ENCODE peak calls at places on chromosome 4, in four cellular contexts. H, S, M and V are unnamed samples.
A peak's percentile ranks its signal among the peaks of the same experiment; 100 is the strongest.

GRCh38 chr4:36280555-36280954 is 861 bp upstream of the DTHD1 start:
- DNase-seq in H (no peak), S (no peak), M (no peak), V (no peak)

GRCh38 chr4:162793571-162793970 is 373.1 kb downstream of the NAF1 start:
- DNase-seq in S (peak; percentile 12), M (no peak), H (no peak), V (no peak)

GRCh38 chr4:167595898-167596297 is 361.6 kb upstream of the SPOCK3 start:
- DNase-seq in M (no peak), S (no peak), H (no peak), V (no peak)

GRCh38 chr4:176001171-176002006 is 64.3 kb upstream of the WDR17 start:
- DNase-seq in H (peak; percentile 57), S (peak; percentile 43), M (no peak), V (peak; percentile 27)

GRCh38 chr4:100168521-100168920 is 21.7 kb downstream of the DDIT4L start:
- DNase-seq in H (no peak), M (no peak), S (no peak), V (no peak)

GRCh38 chr4:166481014-166481507 is 608.0 kb downstream of the TLL1 start:
- DNase-seq in S (no peak), M (no peak), H (no peak), V (no peak)

GRCh38 chr4:48832571-48832970 is 1.7 kb downstream of the OCIAD1 start:
- DNase-seq in M (no peak), H (no peak), S (no peak), V (no peak)

GRCh38 chr4:102599455-102599854 is 98.3 kb downstream of the NFKB1 start:
- DNase-seq in H (no peak), M (no peak), S (no peak), V (no peak)

GRCh38 chr4:136796953-136797352 is 735.3 kb downstream of the PCDH18 start:
- DNase-seq in H (no peak), M (no peak), S (no peak), V (no peak)

GRCh38 chr4:118353452-118353851 is 649 bp upstream of the PRSS12 start:
- DNase-seq in M (no peak), S (no peak), H (no peak), V (no peak)

GRCh38 chr4:43331226-43332078 is 438.9 kb downstream of the GRXCR1 start:
- DNase-seq in S (peak; percentile 72), M (no peak), H (no peak), V (no peak)

GRCh38 chr4:159349332-159349731 is 246.5 kb downstream of the RAPGEF2 start:
- DNase-seq in H (no peak), S (no peak), M (no peak), V (no peak)

GRCh38 chr4:61531188-61531587 is 331.1 kb downstream of the ADGRL3 start:
- DNase-seq in H (no peak), M (no peak), S (no peak), V (no peak)

GRCh38 chr4:146976145-146976544 is 30.5 kb upstream of the TTC29 start:
- DNase-seq in H (no peak), S (no peak), M (no peak), V (no peak)

GRCh38 chr4:85149656-85150055 is 183.2 kb upstream of the WDFY3 start:
- DNase-seq in S (peak; percentile 64), M (no peak), H (no peak), V (no peak)

GRCh38 chr4:31807036-31807435 is 1086.9 kb downstream of the PCDH7 start:
- DNase-seq in S (peak; percentile 82), H (no peak), M (no peak), V (no peak)

GRCh38 chr4:61442936-61443335 is 242.8 kb downstream of the ADGRL3 start:
- DNase-seq in H (no peak), S (no peak), M (no peak), V (no peak)

GRCh38 chr4:186008057-186008456 is 60.9 kb upstream of the TLR3 start:
- DNase-seq in M (no peak), S (no peak), H (no peak), V (no peak)

DNA sequence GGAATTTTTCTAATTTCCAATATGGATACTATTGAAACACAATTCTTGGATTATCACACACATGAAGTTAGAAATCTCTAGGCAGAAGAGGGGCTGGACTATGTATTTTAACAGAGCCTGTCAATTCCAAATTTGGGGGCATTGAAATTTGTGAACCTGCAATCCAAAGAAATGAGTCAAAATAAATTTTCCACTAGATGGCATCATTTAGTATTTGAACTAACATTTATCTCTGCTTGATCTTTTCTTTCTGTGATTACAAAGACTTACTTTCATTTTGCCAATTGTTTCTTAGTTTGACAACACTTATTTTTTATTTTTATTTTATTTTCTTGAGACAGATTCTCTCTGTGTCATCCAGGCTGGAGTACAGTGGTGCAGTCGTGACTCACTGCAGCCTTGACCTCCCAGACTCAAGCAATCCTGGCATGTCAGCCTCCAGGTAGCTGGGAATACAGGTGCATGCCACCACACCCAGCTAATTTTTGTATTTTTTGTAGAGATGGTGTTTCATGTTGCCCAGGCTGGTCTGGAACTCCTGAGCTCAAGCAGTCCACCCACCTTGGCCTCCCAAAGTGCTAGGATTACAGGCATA is 2.7 kb upstream of the PYURF start:
- DNase-seq in H (no peak), M (no peak), S (no peak), V (no peak)
- TF ChIP-seq CTCF in H (no peak), M (no peak), S (peak; percentile 8), V (no peak)

DNA sequence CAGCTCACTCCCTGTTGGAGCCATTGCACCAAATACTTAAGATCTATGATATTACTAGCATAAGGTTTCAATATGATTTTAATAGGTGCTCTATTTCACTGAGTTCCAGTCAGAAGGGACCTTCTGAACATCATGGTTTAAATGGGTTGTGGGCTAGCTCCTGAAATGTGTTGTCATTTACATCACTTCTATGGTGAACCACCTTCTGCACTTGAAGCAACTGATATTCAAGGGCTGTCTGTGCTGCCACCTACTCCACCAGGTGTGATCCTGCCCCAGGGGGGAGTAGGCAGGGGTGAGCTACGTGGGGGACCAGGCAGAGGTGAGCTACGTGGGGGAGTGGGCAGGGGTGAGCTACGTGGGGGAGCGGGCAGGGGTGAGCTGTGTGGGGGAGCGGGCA is 35.2 kb downstream of the RNF175 start:
- DNase-seq in M (no peak), S (no peak), H (no peak), V (no peak)
- TF ChIP-seq CTCF in M (no peak), S (no peak), H (no peak), V (no peak)

GRCh38 chr4:46649390-46649789 is 259.5 kb upstream of the GABRA2 start:
- DNase-seq in H (no peak), M (no peak), S (no peak), V (no peak)

GRCh38 chr4:46645092-46645491 is 255.2 kb upstream of the GABRA2 start:
- DNase-seq in M (no peak), H (no peak), S (no peak), V (no peak)

GRCh38 chr4:46653842-46654241 is 255.2 kb downstream of the COX7B2 start:
- DNase-seq in H (no peak), M (no peak), S (no peak), V (no peak)

GRCh38 chr4:46648088-46648744 is 258.3 kb upstream of the GABRA2 start:
- DNase-seq in M (no peak), S (peak; percentile 1), H (peak; percentile 15), V (no peak)
- TF ChIP-seq CTCF in M (no peak), S (peak; percentile 46), H (peak; percentile 25), V (no peak)

DNA sequence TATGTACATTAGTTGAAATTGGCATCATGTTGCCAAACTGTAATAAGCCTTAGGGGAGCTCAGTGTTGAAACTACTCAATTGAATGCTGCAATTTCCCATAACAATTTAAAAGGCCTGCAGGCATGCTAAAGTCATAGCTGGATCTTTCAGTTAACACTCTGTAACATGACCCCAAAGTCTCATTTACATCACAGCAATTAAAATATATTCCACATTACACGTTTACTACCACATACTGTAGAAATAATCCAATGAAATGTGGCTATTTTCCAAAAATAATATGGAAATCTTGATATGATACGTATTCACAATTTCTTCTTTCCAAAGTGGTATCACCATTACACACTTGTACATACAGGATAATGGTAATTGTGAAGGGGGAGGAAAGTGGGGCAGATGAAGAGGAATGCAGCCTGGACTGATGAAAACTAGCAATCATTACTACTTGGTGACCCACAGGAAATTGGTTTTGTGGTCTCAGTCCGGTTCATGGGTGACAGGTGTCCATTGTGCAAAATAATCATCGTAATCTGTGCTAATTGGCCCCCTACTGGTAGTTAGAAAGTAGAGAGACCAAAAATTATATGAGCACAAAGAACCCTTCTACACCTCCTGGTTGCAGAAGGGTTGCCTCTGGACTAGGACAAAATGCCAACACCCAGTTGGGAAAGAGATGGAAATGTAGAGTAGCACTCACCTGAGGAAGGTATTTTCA is 63.7 kb downstream of the TENM3 start:
- DNase-seq in H (no peak), M (no peak), S (peak; percentile 36), V (no peak)
- TF ChIP-seq CTCF in H (peak; percentile 24), M (no peak), S (peak; percentile 27), V (peak; percentile 13)

DNA sequence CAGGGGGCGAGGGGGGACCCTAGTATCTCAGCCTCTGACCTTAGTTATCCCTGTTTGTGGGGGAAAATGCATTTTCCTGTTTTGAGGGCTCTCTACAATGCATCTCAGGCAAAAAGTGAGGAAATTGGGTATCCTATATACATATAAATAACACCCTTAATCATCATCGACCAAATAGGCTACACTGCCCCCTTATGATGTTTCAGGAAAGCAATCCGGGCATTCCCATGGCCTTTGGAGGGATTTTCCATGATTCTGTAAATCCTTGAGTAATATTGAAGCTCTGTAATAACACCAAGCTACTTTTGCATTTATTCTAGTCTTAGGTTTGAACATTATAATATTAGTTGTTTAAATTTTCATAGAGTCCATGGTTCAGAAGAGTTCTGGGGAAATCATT is 91.6 kb upstream of the SCOC start:
- DNase-seq in S (no peak), M (no peak), H (no peak), V (no peak)
- TF ChIP-seq CTCF in S (peak; percentile 23), M (no peak), H (no peak), V (no peak)

DNA sequence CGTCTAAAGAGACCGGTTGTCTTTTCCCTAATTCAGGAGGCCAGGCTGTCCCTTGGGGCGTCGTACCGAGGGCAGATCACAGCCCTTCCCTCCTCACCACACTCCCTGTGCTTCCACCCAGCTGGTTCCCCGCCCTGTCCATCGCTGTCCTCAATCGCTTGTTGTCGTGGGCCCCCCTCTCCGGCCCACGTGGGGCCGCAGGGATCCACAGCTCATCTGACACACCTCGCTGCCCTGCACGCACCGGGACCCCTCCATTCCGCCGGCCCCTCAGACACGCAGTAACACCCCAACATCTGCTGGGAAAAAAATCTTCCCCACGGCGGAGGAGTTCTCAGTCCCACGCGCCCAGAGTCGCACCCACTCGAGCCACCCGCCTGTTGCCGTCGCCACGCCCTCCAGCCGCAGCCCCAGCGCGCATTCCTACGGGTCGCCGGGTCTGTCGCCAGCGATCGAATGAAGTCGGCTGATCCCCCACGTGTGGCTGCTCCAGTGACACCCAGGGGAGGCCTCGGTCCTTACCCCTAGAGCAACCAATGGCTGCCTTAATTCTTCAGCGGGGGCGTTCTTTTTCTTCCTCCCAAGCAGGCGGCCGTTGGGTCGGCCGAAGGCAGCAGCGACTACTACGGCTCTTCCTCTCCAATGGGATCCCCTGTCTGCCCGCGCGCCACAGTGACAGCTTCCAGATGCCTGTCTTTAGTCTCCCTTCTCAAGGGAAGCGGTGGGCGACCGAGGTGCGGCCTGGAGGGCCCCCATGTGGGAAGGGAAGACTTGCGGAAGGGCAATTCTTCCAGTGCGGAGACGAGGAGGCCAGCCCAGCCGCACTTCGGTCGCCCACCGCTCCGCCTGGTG is 885 bp upstream of the SEPTIN11 start:
- DNase-seq in S (peak; percentile 80), M (peak; percentile 56), H (peak; percentile 64), V (peak; percentile 60)
- TF ChIP-seq CTCF in S (peak; percentile 16), M (no peak), H (no peak), V (no peak)